ENCODE peak calls at places on chromosomes 12 and 14, in four cellular contexts. P is uterus, O is neural crest cell, N is T-helper 9 cell. D is an unnamed sample.

GRCh38 chr12:70724444-70724843 is 87.2 kb upstream of the PTPRB start:
- DNase-seq in P (no peak), O (no peak), N (no peak), D (no peak)

GRCh38 chr12:46473634-46474201 is 101.1 kb upstream of the SLC38A2 start:
- DNase-seq in P (peak; percentile 50), O (no peak), N (no peak), D (peak; percentile 81)

GRCh38 chr14:22002860-22003284 is 329.3 kb upstream of the OR4E1 start:
- DNase-seq in P (no peak), O (peak; percentile 8), N (peak; percentile 49), D (no peak)

GRCh38 chr12:54701940-54702592 is 53.9 kb upstream of the DCD start:
- DNase-seq in P (no peak), O (no peak), N (no peak), D (no peak)

GRCh38 chr12:33484161-33484560 is 44.5 kb upstream of the SYT10 start:
- DNase-seq in P (no peak), O (no peak), N (no peak), D (no peak)

GRCh38 chr14:61668267-61668666 is 27.0 kb upstream of the HIF1A start:
- DNase-seq in P (no peak), O (no peak), N (no peak), D (no peak)

GRCh38 chr14:75821828-75822521 is 159.8 kb downstream of the TGFB3 start:
- DNase-seq in P (no peak), O (no peak), N (no peak), D (no peak)

GRCh38 chr12:110689601-110690430 is 901 bp upstream of the HVCN1 start:
- DNase-seq in P (peak; percentile 57), O (no peak), N (peak; percentile 10), D (peak; percentile 76)

GRCh38 chr14:71776463-71777359 is 155.5 kb upstream of the RGS6 start:
- DNase-seq in P (no peak), O (no peak), N (no peak), D (no peak)

GRCh38 chr12:76144253-76144564 is 59.7 kb upstream of the NAP1L1 start:
- DNase-seq in P (no peak), O (no peak), N (peak; percentile 7), D (no peak)

GRCh38 chr12:53223391-53224267 is 8.4 kb downstream of the RARG start:
- DNase-seq in P (peak; percentile 69), O (no peak), N (peak; percentile 45), D (peak; percentile 83)